ENCODE peak calls at places on chromosomes 2 and 18, in nine cellular contexts. One of them, this sample, is unnamed.

GRCh38 chr2:205043285-205043684 is 498.0 kb downstream of the PARD3B start:
- DNase-seq in HFF-Myc: no peak
- DNase-seq in NCI-H446: no peak
- DNase-seq in activated effector memory CD4-positive, alpha-beta T cell treated with anti-CD3 and anti-CD28 coated beads, Interleukin-2, amount 50 U/mL, for 16 hours: no peak
- DNase-seq in posterior cingulate gyrus: no peak
- DNase-seq in DMS79: no peak
- DNase-seq in left ventricle myocardium superior: no peak
- DNase-seq in NCI-H1048: no peak
- DNase-seq in ureter: no peak
- DNase-seq in this sample: no peak

GRCh38 chr2:26469092-26469710 is 8.7 kb downstream of the OTOF start:
- DNase-seq in ureter: no peak
- DNase-seq in activated effector memory CD4-positive, alpha-beta T cell treated with anti-CD3 and anti-CD28 coated beads, Interleukin-2, amount 50 U/mL, for 16 hours: peak
- DNase-seq in left ventricle myocardium superior: peak
- DNase-seq in posterior cingulate gyrus: no peak
- DNase-seq in HFF-Myc: peak
- DNase-seq in NCI-H446: peak
- DNase-seq in DMS79: no peak
- DNase-seq in NCI-H1048: no peak
- DNase-seq in this sample: no peak

GRCh38 chr2:72893594-72894319 is 6.5 kb downstream of the SPR start:
- DNase-seq in NCI-H1048: no peak
- DNase-seq in posterior cingulate gyrus: peak
- DNase-seq in activated effector memory CD4-positive, alpha-beta T cell treated with anti-CD3 and anti-CD28 coated beads, Interleukin-2, amount 50 U/mL, for 16 hours: peak
- DNase-seq in ureter: no peak
- DNase-seq in HFF-Myc: no peak
- DNase-seq in DMS79: no peak
- DNase-seq in NCI-H446: peak
- DNase-seq in left ventricle myocardium superior: peak
- DNase-seq in this sample: peak

GRCh38 chr2:178452334-178452733 is 1.2 kb downstream of the PJVK start:
- DNase-seq in left ventricle myocardium superior: no peak
- DNase-seq in posterior cingulate gyrus: no peak
- DNase-seq in HFF-Myc: no peak
- DNase-seq in NCI-H446: no peak
- DNase-seq in ureter: no peak
- DNase-seq in NCI-H1048: no peak
- DNase-seq in activated effector memory CD4-positive, alpha-beta T cell treated with anti-CD3 and anti-CD28 coated beads, Interleukin-2, amount 50 U/mL, for 16 hours: no peak
- DNase-seq in DMS79: no peak
- DNase-seq in this sample: no peak

GRCh38 chr18:56028514-56028913 is 440.5 kb upstream of the TCF4 start:
- DNase-seq in DMS79: no peak
- DNase-seq in activated effector memory CD4-positive, alpha-beta T cell treated with anti-CD3 and anti-CD28 coated beads, Interleukin-2, amount 50 U/mL, for 16 hours: no peak
- DNase-seq in ureter: no peak
- DNase-seq in left ventricle myocardium superior: no peak
- DNase-seq in HFF-Myc: no peak
- DNase-seq in posterior cingulate gyrus: no peak
- DNase-seq in NCI-H1048: no peak
- DNase-seq in NCI-H446: no peak
- DNase-seq in this sample: no peak

GRCh38 chr18:43524260-43524659 is 247.0 kb upstream of the SYT4 start:
- DNase-seq in activated effector memory CD4-positive, alpha-beta T cell treated with anti-CD3 and anti-CD28 coated beads, Interleukin-2, amount 50 U/mL, for 16 hours: no peak
- DNase-seq in posterior cingulate gyrus: no peak
- DNase-seq in NCI-H1048: no peak
- DNase-seq in ureter: no peak
- DNase-seq in NCI-H446: no peak
- DNase-seq in left ventricle myocardium superior: no peak
- DNase-seq in HFF-Myc: no peak
- DNase-seq in DMS79: no peak
- DNase-seq in this sample: no peak

GRCh38 chr2:41965886-41966285 is 81.9 kb upstream of the PKDCC start:
- DNase-seq in left ventricle myocardium superior: no peak
- DNase-seq in NCI-H446: no peak
- DNase-seq in posterior cingulate gyrus: no peak
- DNase-seq in NCI-H1048: no peak
- DNase-seq in HFF-Myc: no peak
- DNase-seq in ureter: no peak
- DNase-seq in activated effector memory CD4-positive, alpha-beta T cell treated with anti-CD3 and anti-CD28 coated beads, Interleukin-2, amount 50 U/mL, for 16 hours: no peak
- DNase-seq in DMS79: no peak
- DNase-seq in this sample: no peak

GRCh38 chr2:46862430-46862829 is 53.2 kb downstream of the MCFD2 start:
- DNase-seq in posterior cingulate gyrus: no peak
- DNase-seq in NCI-H446: no peak
- DNase-seq in DMS79: no peak
- DNase-seq in HFF-Myc: no peak
- DNase-seq in activated effector memory CD4-positive, alpha-beta T cell treated with anti-CD3 and anti-CD28 coated beads, Interleukin-2, amount 50 U/mL, for 16 hours: no peak
- DNase-seq in NCI-H1048: no peak
- DNase-seq in ureter: no peak
- DNase-seq in left ventricle myocardium superior: no peak
- DNase-seq in this sample: no peak

GRCh38 chr2:134212726-134213125 is 41.1 kb upstream of the MGAT5 start:
- DNase-seq in NCI-H1048: no peak
- DNase-seq in NCI-H446: no peak
- DNase-seq in left ventricle myocardium superior: no peak
- DNase-seq in posterior cingulate gyrus: no peak
- DNase-seq in HFF-Myc: no peak
- DNase-seq in DMS79: no peak
- DNase-seq in ureter: no peak
- DNase-seq in activated effector memory CD4-positive, alpha-beta T cell treated with anti-CD3 and anti-CD28 coated beads, Interleukin-2, amount 50 U/mL, for 16 hours: no peak
- DNase-seq in this sample: no peak

GRCh38 chr2:231711677-231712461 is 3.5 kb downstream of the PTMA start:
- DNase-seq in HFF-Myc: no peak
- DNase-seq in NCI-H446: no peak
- DNase-seq in ureter: no peak
- DNase-seq in DMS79: no peak
- DNase-seq in activated effector memory CD4-positive, alpha-beta T cell treated with anti-CD3 and anti-CD28 coated beads, Interleukin-2, amount 50 U/mL, for 16 hours: peak
- DNase-seq in NCI-H1048: no peak
- DNase-seq in posterior cingulate gyrus: no peak
- DNase-seq in left ventricle myocardium superior: no peak
- DNase-seq in this sample: no peak

GRCh38 chr2:166485558-166486193 is 8.4 kb downstream of the SCN7A start:
- DNase-seq in NCI-H446: no peak
- DNase-seq in left ventricle myocardium superior: no peak
- DNase-seq in ureter: no peak
- DNase-seq in DMS79: no peak
- DNase-seq in NCI-H1048: no peak
- DNase-seq in HFF-Myc: no peak
- DNase-seq in activated effector memory CD4-positive, alpha-beta T cell treated with anti-CD3 and anti-CD28 coated beads, Interleukin-2, amount 50 U/mL, for 16 hours: no peak
- DNase-seq in posterior cingulate gyrus: no peak
- DNase-seq in this sample: no peak

GRCh38 chr18:58209326-58209725 is 165.3 kb downstream of the NEDD4L start:
- DNase-seq in left ventricle myocardium superior: no peak
- DNase-seq in activated effector memory CD4-positive, alpha-beta T cell treated with anti-CD3 and anti-CD28 coated beads, Interleukin-2, amount 50 U/mL, for 16 hours: no peak
- DNase-seq in HFF-Myc: no peak
- DNase-seq in DMS79: no peak
- DNase-seq in NCI-H446: no peak
- DNase-seq in NCI-H1048: no peak
- DNase-seq in ureter: no peak
- DNase-seq in posterior cingulate gyrus: no peak
- DNase-seq in this sample: no peak

GRCh38 chr2:24498121-24498520 is 7.1 kb downstream of the NCOA1 start:
- DNase-seq in NCI-H446: no peak
- DNase-seq in activated effector memory CD4-positive, alpha-beta T cell treated with anti-CD3 and anti-CD28 coated beads, Interleukin-2, amount 50 U/mL, for 16 hours: no peak
- DNase-seq in left ventricle myocardium superior: no peak
- DNase-seq in ureter: no peak
- DNase-seq in HFF-Myc: no peak
- DNase-seq in NCI-H1048: no peak
- DNase-seq in DMS79: no peak
- DNase-seq in posterior cingulate gyrus: no peak
- DNase-seq in this sample: no peak

GRCh38 chr2:38650012-38650411 is 15.9 kb upstream of the GALM start:
- DNase-seq in NCI-H446: no peak
- DNase-seq in DMS79: no peak
- DNase-seq in HFF-Myc: no peak
- DNase-seq in posterior cingulate gyrus: no peak
- DNase-seq in ureter: no peak
- DNase-seq in activated effector memory CD4-positive, alpha-beta T cell treated with anti-CD3 and anti-CD28 coated beads, Interleukin-2, amount 50 U/mL, for 16 hours: no peak
- DNase-seq in NCI-H1048: no peak
- DNase-seq in left ventricle myocardium superior: no peak
- DNase-seq in this sample: no peak

GRCh38 chr18:24561369-24561768 is 100.9 kb downstream of the HRH4 start:
- DNase-seq in HFF-Myc: no peak
- DNase-seq in activated effector memory CD4-positive, alpha-beta T cell treated with anti-CD3 and anti-CD28 coated beads, Interleukin-2, amount 50 U/mL, for 16 hours: no peak
- DNase-seq in ureter: no peak
- DNase-seq in NCI-H446: no peak
- DNase-seq in NCI-H1048: no peak
- DNase-seq in posterior cingulate gyrus: no peak
- DNase-seq in DMS79: no peak
- DNase-seq in left ventricle myocardium superior: no peak
- DNase-seq in this sample: no peak

GRCh38 chr2:64263315-64263714 is 119.1 kb upstream of the PELI1 start:
- DNase-seq in left ventricle myocardium superior: no peak
- DNase-seq in NCI-H446: no peak
- DNase-seq in activated effector memory CD4-positive, alpha-beta T cell treated with anti-CD3 and anti-CD28 coated beads, Interleukin-2, amount 50 U/mL, for 16 hours: no peak
- DNase-seq in HFF-Myc: peak
- DNase-seq in posterior cingulate gyrus: no peak
- DNase-seq in DMS79: no peak
- DNase-seq in NCI-H1048: peak
- DNase-seq in ureter: no peak
- DNase-seq in this sample: no peak

GRCh38 chr2:170747921-170748320 is 22.3 kb upstream of the ERICH2 start:
- DNase-seq in left ventricle myocardium superior: no peak
- DNase-seq in activated effector memory CD4-positive, alpha-beta T cell treated with anti-CD3 and anti-CD28 coated beads, Interleukin-2, amount 50 U/mL, for 16 hours: no peak
- DNase-seq in ureter: no peak
- DNase-seq in HFF-Myc: peak
- DNase-seq in DMS79: no peak
- DNase-seq in NCI-H1048: no peak
- DNase-seq in NCI-H446: no peak
- DNase-seq in posterior cingulate gyrus: no peak
- DNase-seq in this sample: no peak

GRCh38 chr2:164896634-164897033 is 55.0 kb upstream of the COBLL1 start:
- DNase-seq in NCI-H1048: no peak
- DNase-seq in HFF-Myc: no peak
- DNase-seq in activated effector memory CD4-positive, alpha-beta T cell treated with anti-CD3 and anti-CD28 coated beads, Interleukin-2, amount 50 U/mL, for 16 hours: no peak
- DNase-seq in posterior cingulate gyrus: no peak
- DNase-seq in left ventricle myocardium superior: no peak
- DNase-seq in NCI-H446: no peak
- DNase-seq in ureter: no peak
- DNase-seq in DMS79: no peak
- DNase-seq in this sample: no peak

GRCh38 chr18:76456018-76456750 is 38.9 kb downstream of the ZNF516 start:
- DNase-seq in left ventricle myocardium superior: no peak
- DNase-seq in HFF-Myc: no peak
- DNase-seq in DMS79: no peak
- DNase-seq in NCI-H446: no peak
- DNase-seq in posterior cingulate gyrus: no peak
- DNase-seq in ureter: peak
- DNase-seq in NCI-H1048: no peak
- DNase-seq in activated effector memory CD4-positive, alpha-beta T cell treated with anti-CD3 and anti-CD28 coated beads, Interleukin-2, amount 50 U/mL, for 16 hours: no peak
- DNase-seq in this sample: no peak

GRCh38 chr18:58392336-58393000 is 236.4 kb downstream of the ALPK2 start:
- DNase-seq in posterior cingulate gyrus: peak
- DNase-seq in left ventricle myocardium superior: no peak
- DNase-seq in activated effector memory CD4-positive, alpha-beta T cell treated with anti-CD3 and anti-CD28 coated beads, Interleukin-2, amount 50 U/mL, for 16 hours: no peak
- DNase-seq in HFF-Myc: no peak
- DNase-seq in NCI-H1048: no peak
- DNase-seq in DMS79: no peak
- DNase-seq in NCI-H446: no peak
- DNase-seq in ureter: no peak
- DNase-seq in this sample: no peak

GRCh38 chr2:148508878-148509702 is 135.5 kb upstream of the EPC2 start:
- DNase-seq in activated effector memory CD4-positive, alpha-beta T cell treated with anti-CD3 and anti-CD28 coated beads, Interleukin-2, amount 50 U/mL, for 16 hours: peak
- DNase-seq in NCI-H446: peak
- DNase-seq in NCI-H1048: peak
- DNase-seq in DMS79: no peak
- DNase-seq in HFF-Myc: peak
- DNase-seq in posterior cingulate gyrus: peak
- DNase-seq in left ventricle myocardium superior: peak
- DNase-seq in ureter: peak
- DNase-seq in this sample: peak

GRCh38 chr2:57479994-57480393 is 566.6 kb upstream of the VRK2 start:
- DNase-seq in NCI-H1048: no peak
- DNase-seq in DMS79: no peak
- DNase-seq in NCI-H446: no peak
- DNase-seq in activated effector memory CD4-positive, alpha-beta T cell treated with anti-CD3 and anti-CD28 coated beads, Interleukin-2, amount 50 U/mL, for 16 hours: no peak
- DNase-seq in left ventricle myocardium superior: no peak
- DNase-seq in ureter: no peak
- DNase-seq in posterior cingulate gyrus: no peak
- DNase-seq in HFF-Myc: no peak
- DNase-seq in this sample: no peak

GRCh38 chr2:68487773-68488355 is 20.5 kb downstream of the APLF start:
- DNase-seq in posterior cingulate gyrus: no peak
- DNase-seq in DMS79: no peak
- DNase-seq in ureter: no peak
- DNase-seq in left ventricle myocardium superior: no peak
- DNase-seq in NCI-H1048: no peak
- DNase-seq in NCI-H446: no peak
- DNase-seq in HFF-Myc: no peak
- DNase-seq in activated effector memory CD4-positive, alpha-beta T cell treated with anti-CD3 and anti-CD28 coated beads, Interleukin-2, amount 50 U/mL, for 16 hours: no peak
- DNase-seq in this sample: no peak

GRCh38 chr2:44098050-44098449 is 70.6 kb upstream of the PPM1B start:
- DNase-seq in NCI-H446: no peak
- DNase-seq in ureter: no peak
- DNase-seq in posterior cingulate gyrus: no peak
- DNase-seq in activated effector memory CD4-positive, alpha-beta T cell treated with anti-CD3 and anti-CD28 coated beads, Interleukin-2, amount 50 U/mL, for 16 hours: no peak
- DNase-seq in left ventricle myocardium superior: no peak
- DNase-seq in HFF-Myc: no peak
- DNase-seq in DMS79: no peak
- DNase-seq in NCI-H1048: no peak
- DNase-seq in this sample: no peak